ENCODE peak calls at places on chromosomes 3 and 15, in seven cellular contexts. T is CD4-positive, alpha-beta T cell; N is CD8-positive, alpha-beta memory T cell; U is iris pigment epithelial cell; Q is central memory CD4-positive, alpha-beta T cell; V is HT1080; L is heart right ventricle. E is an unnamed sample.

GRCh38 chr3:90011596-90011995 is 904.2 kb downstream of the EPHA3 start:
- DNase-seq in T (no peak), N (no peak), U (no peak), Q (no peak), V (no peak), L (no peak), E (no peak)

GRCh38 chr3:58173670-58174472 is 36.9 kb downstream of the DNASE1L3 start:
- DNase-seq in T (peak; percentile 14), N (no peak), U (no peak), Q (no peak), V (no peak), L (peak; percentile 58), E (peak; percentile 43)

GRCh38 chr3:47897954-47898353 is 95.0 kb downstream of the DHX30 start:
- DNase-seq in T (no peak), N (no peak), U (no peak), Q (no peak), V (no peak), L (no peak), E (no peak)

GRCh38 chr3:70120360-70120966 is 120.9 kb downstream of the SAMMSON start:
- DNase-seq in T (peak; percentile 14), N (peak; percentile 46), U (peak; percentile 74), Q (no peak), V (peak; percentile 60), L (peak; percentile 23), E (peak; percentile 57)

GRCh38 chr3:117165611-117166051 is 456.1 kb downstream of the TUSC7 start:
- DNase-seq in T (no peak), N (no peak), U (no peak), Q (no peak), V (no peak), L (no peak), E (peak; percentile 2)

GRCh38 chr3:107969994-107970896 is 120.6 kb downstream of the CD47 start:
- DNase-seq in T (no peak), N (no peak), U (peak; percentile 47), Q (no peak), V (peak; percentile 58), L (peak; percentile 24), E (no peak)

GRCh38 chr3:184299488-184300376 is 691 bp downstream of the PSMD2 start:
- DNase-seq in T (no peak), N (no peak), U (peak; percentile 76), Q (no peak), V (peak; percentile 44), L (no peak), E (peak; percentile 70)

GRCh38 chr3:25784971-25785370 is 1.7 kb upstream of the NGLY1 start:
- DNase-seq in T (no peak), N (no peak), U (no peak), Q (no peak), V (no peak), L (no peak), E (no peak)

GRCh38 chr3:169699070-169699469 is 35.6 kb upstream of the MECOM start:
- DNase-seq in T (no peak), N (no peak), U (no peak), Q (no peak), V (no peak), L (peak; percentile 17), E (no peak)

GRCh38 chr3:66001626-66002025 is 37.1 kb downstream of the MAGI1 start:
- DNase-seq in T (no peak), N (no peak), U (no peak), Q (no peak), V (no peak), L (no peak), E (no peak)

GRCh38 chr15:31435256-31435781 is 108.7 kb downstream of the KLF13 start:
- DNase-seq in T (peak; percentile 72), N (peak; percentile 93), U (peak; percentile 79), Q (peak; percentile 86), V (peak; percentile 80), L (peak; percentile 87), E (peak; percentile 81)

GRCh38 chr3:33833408-33834116 is 35.1 kb downstream of the PDCD6IP start:
- DNase-seq in T (no peak), N (no peak), U (no peak), Q (no peak), V (no peak), L (no peak), E (no peak)

GRCh38 chr3:147120029-147120428 is 286.3 kb downstream of the ZIC4 start:
- DNase-seq in T (no peak), N (no peak), U (peak; percentile 22), Q (no peak), V (peak; percentile 43), L (no peak), E (peak; percentile 13)

GRCh38 chr15:59662260-59662659 is 4.9 kb upstream of the GTF2A2 start:
- DNase-seq in T (no peak), N (no peak), U (no peak), Q (no peak), V (no peak), L (no peak), E (no peak)

GRCh38 chr3:24154751-24155150 is 209.7 kb downstream of the NR1D2 start:
- DNase-seq in T (no peak), N (no peak), U (no peak), Q (no peak), V (no peak), L (no peak), E (no peak)

GRCh38 chr3:26070854-26071253 is 281.0 kb downstream of the OXSM start:
- DNase-seq in T (no peak), N (no peak), U (no peak), Q (no peak), V (no peak), L (no peak), E (no peak)

GRCh38 chr3:15324335-15324734 is 8.1 kb downstream of the SH3BP5 start:
- DNase-seq in T (no peak), N (no peak), U (peak; percentile 12), Q (no peak), V (no peak), L (peak; percentile 38), E (no peak)

GRCh38 chr3:64185436-64185835 is 39.8 kb downstream of the PRICKLE2 start:
- DNase-seq in T (no peak), N (no peak), U (no peak), Q (no peak), V (no peak), L (no peak), E (peak; percentile 72)

GRCh38 chr15:41908681-41909461 is 15.0 kb upstream of the SPTBN5 start:
- DNase-seq in T (no peak), N (no peak), U (no peak), Q (no peak), V (no peak), L (no peak), E (no peak)

GRCh38 chr3:52401021-52401420 is 43.9 kb downstream of the SEMA3G start:
- DNase-seq in T (no peak), N (no peak), U (no peak), Q (no peak), V (no peak), L (no peak), E (no peak)

GRCh38 chr3:127699098-127699945 is 26.6 kb downstream of the ABTB1 start:
- DNase-seq in T (no peak), N (no peak), U (peak; percentile 49), Q (no peak), V (peak; percentile 39), L (no peak), E (peak; percentile 57)

E was measured in M059J.